ENCODE peak calls at places on chromosomes 2 and 18, in seven cellular contexts. M is ovary, N is endothelial cell, B is cardiac fibroblast, C is AG09309, K is lower lobe of right lung, J is body of pancreas. S is an unnamed sample.

GRCh38 chr18:3313685-3314084 is 51.8 kb downstream of the MYL12B start:
- DNase-seq in B (no peak), N (no peak), M (no peak), C (no peak), J (no peak), K (no peak), S (no peak)

GRCh38 chr18:39627936-39628335 is 2062.3 kb upstream of the CELF4 start:
- DNase-seq in K (no peak), M (no peak), C (no peak), J (no peak), N (no peak), B (peak), S (no peak)

GRCh38 chr18:36899289-36899688 is 70.4 kb downstream of the KIAA1328 start:
- DNase-seq in M (no peak), C (no peak), K (no peak), J (no peak), N (no peak), B (no peak), S (no peak)

GRCh38 chr2:134141598-134142340 is 112.1 kb upstream of the MGAT5 start:
- DNase-seq in N (no peak), C (no peak), M (no peak), K (no peak), B (no peak), J (no peak), S (no peak)

GRCh38 chr2:238425979-238426567 is 654 bp upstream of the ASB1 start:
- DNase-seq in K (no peak), C (no peak), N (no peak), M (peak), J (peak), B (peak), S (no peak)

GRCh38 chr2:48601349-48601748 is 16.3 kb upstream of the GTF2A1L start:
- DNase-seq in B (no peak), C (no peak), J (no peak), K (no peak), N (peak), M (no peak), S (no peak)

GRCh38 chr2:10006248-10007147 is 36.9 kb upstream of the KLF11 start:
- DNase-seq in N (no peak), K (peak), J (peak), B (no peak), C (no peak), M (peak), S (no peak)

GRCh38 chr2:57882895-57883515 is 163.6 kb upstream of the VRK2 start:
- DNase-seq in C (no peak), M (no peak), N (no peak), B (peak), J (no peak), K (no peak), S (no peak)

GRCh38 chr2:115558725-115559124 is 1116.3 kb downstream of the DPP10 start:
- DNase-seq in N (no peak), B (no peak), C (no peak), K (no peak), M (no peak), J (no peak), S (no peak)

GRCh38 chr2:166180951-166181812 is 53.4 kb upstream of the SCN1A start:
- DNase-seq in K (peak), J (peak), M (no peak), C (peak), B (peak), N (peak), S (peak)

GRCh38 chr2:106886916-106887758 is 1.2 kb upstream of the ST6GAL2 start:
- DNase-seq in C (no peak), N (peak), J (peak), B (peak), K (peak), M (peak), S (peak)

GRCh38 chr2:25257032-25257455 is 84.7 kb downstream of the DNMT3A start:
- DNase-seq in J (no peak), M (no peak), K (no peak), N (peak), C (peak), B (peak), S (no peak)

GRCh38 chr18:21786526-21786925 is 45.9 kb downstream of the MIB1 start:
- DNase-seq in K (no peak), C (no peak), B (no peak), M (no peak), N (no peak), J (no peak), S (no peak)

GRCh38 chr18:46751882-46752281 is 5.0 kb downstream of the ST8SIA5 start:
- DNase-seq in N (no peak), J (no peak), K (no peak), B (no peak), M (no peak), C (no peak), S (no peak)

GRCh38 chr18:45357681-45358470 is 257.4 kb upstream of the SLC14A2 start:
- DNase-seq in N (no peak), C (no peak), K (no peak), M (no peak), B (no peak), J (peak), S (no peak)

GRCh38 chr2:160371251-160372009 is 122.2 kb downstream of the RBMS1 start:
- DNase-seq in J (no peak), B (peak), C (no peak), N (peak), K (peak), M (no peak), S (no peak)

GRCh38 chr2:96423866-96424265 is 81.3 kb downstream of the NEURL3 start:
- DNase-seq in M (no peak), J (no peak), K (no peak), N (no peak), B (peak), C (no peak), S (no peak)

GRCh38 chr18:20971886-20972267 is 139.7 kb downstream of the ROCK1 start:
- DNase-seq in B (peak), C (no peak), K (no peak), N (peak), M (no peak), J (no peak), S (no peak)

GRCh38 chr2:102103992-102104871 is 38.3 kb upstream of the IL1R1 start:
- DNase-seq in J (peak), M (peak), N (no peak), B (peak), K (peak), C (peak), S (no peak)

GRCh38 chr2:495745-496275 is 181.4 kb downstream of the TMEM18 start:
- DNase-seq in J (no peak), C (no peak), N (no peak), K (no peak), M (no peak), B (no peak), S (no peak)

GRCh38 chr2:234245945-234246344 is 195.4 kb downstream of the SPP2 start:
- DNase-seq in N (no peak), K (no peak), J (no peak), M (no peak), C (no peak), B (peak), S (no peak)

GRCh38 chr2:133004623-133005022 is 334.6 kb upstream of the LYPD1 start:
- DNase-seq in K (no peak), J (no peak), M (no peak), B (no peak), N (no peak), C (no peak), S (no peak)

GRCh38 chr2:106189764-106190468 is 4.2 kb downstream of the UXS1 start:
- DNase-seq in N (no peak), J (no peak), C (no peak), K (no peak), B (peak), M (no peak), S (no peak)

GRCh38 chr18:31741096-31741735 is 19.5 kb downstream of the SLC25A52 start:
- DNase-seq in J (peak), M (no peak), B (peak), C (no peak), K (no peak), N (peak), S (no peak)

GRCh38 chr2:100214265-100214961 is 72.0 kb upstream of the AFF3 start:
- DNase-seq in M (peak), N (no peak), K (no peak), C (no peak), J (no peak), B (no peak), S (no peak)

GRCh38 chr2:238458641-238459040 is 31.9 kb downstream of the ASB1 start:
- DNase-seq in M (no peak), K (no peak), C (no peak), B (peak), J (no peak), N (no peak), S (no peak)

GRCh38 chr2:240140920-240141319 is 462 bp upstream of the OTOS start:
- DNase-seq in N (no peak), K (peak), C (no peak), B (no peak), J (no peak), M (peak), S (no peak)

GRCh38 chr2:8532408-8532807 is 149.4 kb upstream of the ID2 start:
- DNase-seq in J (no peak), B (no peak), M (no peak), N (no peak), C (no peak), K (no peak), S (no peak)

GRCh38 chr2:113888641-113889470 is 1.0 kb upstream of the ACTR3 start:
- DNase-seq in N (no peak), K (peak), J (no peak), M (no peak), B (no peak), C (no peak), S (no peak)

GRCh38 chr2:227853765-227854271 is 17.6 kb upstream of the DAW1 start:
- DNase-seq in K (no peak), B (peak), J (no peak), N (no peak), M (no peak), C (no peak), S (no peak)

GRCh38 chr18:49368161-49368875 is 92.1 kb downstream of the DYM start:
- DNase-seq in B (no peak), N (no peak), K (no peak), C (no peak), J (peak), M (no peak), S (no peak)

GRCh38 chr2:181916726-181917377 is 25.3 kb downstream of the ITPRID2 start:
- DNase-seq in J (no peak), N (no peak), B (peak), K (no peak), M (no peak), C (no peak), S (no peak)

GRCh38 chr2:240482141-240482540 is 46.7 kb downstream of the GPC1 start:
- DNase-seq in B (no peak), J (peak), K (peak), M (no peak), C (no peak), N (no peak), S (no peak)

GRCh38 chr2:238242731-238243495 is 3.1 kb upstream of the HES6 start:
- DNase-seq in B (peak), N (no peak), J (peak), M (peak), C (no peak), K (no peak), S (no peak)

GRCh38 chr2:29632018-29632417 is 289.4 kb downstream of the ALK start:
- DNase-seq in N (no peak), C (no peak), M (no peak), K (no peak), J (no peak), B (no peak), S (no peak)

GRCh38 chr18:22613058-22613690 is 195.5 kb upstream of the CTAGE1 start:
- DNase-seq in M (no peak), B (no peak), J (no peak), C (no peak), N (no peak), K (peak), S (no peak)

GRCh38 chr18:38456253-38456652 is 890.7 kb upstream of the CELF4 start:
- DNase-seq in N (no peak), J (peak), B (no peak), K (no peak), C (no peak), M (no peak), S (no peak)

GRCh38 chr2:176553685-176554106 is 284.5 kb downstream of the MTX2 start:
- DNase-seq in M (peak), B (peak), N (peak), K (peak), J (peak), C (no peak), S (no peak)

GRCh38 chr2:42792583-42793313 is at the start of gene HAAO:
- DNase-seq in N (peak), C (no peak), J (peak), K (peak), B (no peak), M (peak), S (peak)
- TF ChIP-seq CTCF in N (no peak), C (peak), J (peak), K (peak), B (no peak), M (peak), S (peak)

GRCh38 chr2:206438196-206438727 is 5.1 kb upstream of the ADAM23 start:
- DNase-seq in B (no peak), C (no peak), K (no peak), N (no peak), J (no peak), M (no peak), S (no peak)

GRCh38 chr2:206442516-206442853 is 847 bp upstream of the ADAM23 start:
- DNase-seq in C (no peak), K (no peak), M (no peak), J (no peak), B (no peak), N (no peak), S (no peak)

GRCh38 chr2:206443735-206444527 is 599 bp downstream of the ADAM23 start:
- DNase-seq in M (peak), B (peak), K (no peak), J (no peak), N (peak), C (no peak), S (peak)

GRCh38 chr2:206445948-206446347 is 2.6 kb downstream of the ADAM23 start:
- DNase-seq in N (no peak), J (no peak), K (no peak), C (no peak), M (no peak), B (no peak), S (no peak)

GRCh38 chr2:206442854-206443734 is at the start of gene ADAM23:
- DNase-seq in K (no peak), C (no peak), J (no peak), N (peak), M (peak), B (peak), S (peak)
- TF ChIP-seq CTCF in K (no peak), C (peak), J (no peak), N (no peak), M (no peak), B (no peak), S (peak)

DNA sequence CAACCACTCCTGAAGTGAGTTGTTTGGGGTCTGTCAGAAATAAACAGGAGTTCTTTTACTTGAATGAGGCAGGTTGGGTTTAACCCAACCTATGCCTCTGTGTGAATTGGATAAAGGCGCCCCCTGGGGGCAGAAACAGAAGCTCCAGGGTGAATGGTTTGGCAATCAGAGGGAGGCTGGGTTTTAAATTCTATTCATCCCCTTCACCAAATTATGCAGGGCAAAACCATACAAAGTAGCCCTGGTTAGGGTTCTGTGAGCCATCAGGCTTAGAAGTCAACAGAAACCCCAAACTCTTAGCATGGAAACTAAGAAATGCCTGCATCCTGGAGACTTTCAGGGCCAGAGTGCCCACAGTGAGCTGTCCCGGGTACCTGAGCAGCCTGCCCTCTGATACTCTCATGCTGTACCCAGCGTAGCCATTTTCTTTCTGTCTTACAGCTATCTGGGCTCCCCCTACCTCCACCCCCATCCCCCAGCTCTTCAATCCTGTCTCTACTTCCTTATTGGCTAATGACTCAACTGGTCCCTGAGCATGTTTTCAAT is 241.5 kb downstream of the ICOS start:
- DNase-seq in M (peak), J (peak), N (peak), C (no peak), B (peak), K (peak), S (no peak)
- TF ChIP-seq CTCF in M (no peak), J (peak), N (peak), C (peak), B (peak), K (peak), S (peak)

DNA sequence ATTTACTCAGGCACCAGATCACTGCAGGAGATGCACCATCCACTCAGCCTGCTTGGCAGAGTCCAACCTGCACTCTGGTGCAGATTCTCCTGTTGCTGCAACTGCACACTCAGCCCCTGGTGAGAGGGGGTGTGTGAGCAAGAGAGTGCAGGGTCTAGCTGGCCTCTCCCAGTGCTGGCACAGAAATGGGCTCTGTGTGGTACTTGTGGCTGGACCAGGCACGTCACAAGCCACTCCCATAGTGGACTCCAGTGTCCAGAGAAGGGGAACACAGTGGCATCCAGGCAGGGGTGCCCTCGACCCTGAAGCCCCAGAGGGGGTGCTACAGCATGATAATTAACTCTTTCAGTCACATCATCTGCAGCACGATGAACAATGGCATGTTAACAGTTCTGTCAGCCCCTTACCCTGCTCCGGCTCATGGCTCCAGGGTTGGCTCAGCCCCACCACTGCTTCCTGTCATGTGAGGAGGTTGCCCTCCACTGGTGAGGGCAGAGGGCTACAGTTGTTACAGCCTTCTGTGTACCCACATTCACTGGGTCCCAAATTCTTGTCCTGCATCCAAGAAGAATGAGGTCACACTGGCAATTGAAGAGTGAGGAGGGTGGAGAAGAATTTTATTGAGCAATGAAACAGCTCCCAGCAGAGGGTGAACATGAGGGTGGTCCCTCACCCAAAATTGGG is 135.7 kb downstream of the EVA1A start:
- DNase-seq in N (no peak), J (no peak), B (peak), C (no peak), M (no peak), K (no peak), S (no peak)
- TF ChIP-seq CTCF in N (no peak), J (no peak), B (no peak), C (peak), M (no peak), K (no peak), S (peak)

GRCh38 chr2:12096425-12096824 is 350.0 kb downstream of the LPIN1 start:
- DNase-seq in B (no peak), K (no peak), J (no peak), N (no peak), M (no peak), C (no peak), S (no peak)

GRCh38 chr2:12102679-12103078 is 356.2 kb downstream of the LPIN1 start:
- DNase-seq in K (no peak), N (no peak), B (no peak), C (no peak), J (no peak), M (no peak), S (no peak)

GRCh38 chr2:12099374-12099773 is 352.9 kb downstream of the LPIN1 start:
- DNase-seq in C (no peak), N (no peak), K (no peak), J (no peak), M (no peak), B (no peak), S (no peak)

GRCh38 chr2:12097860-12098259 is 351.4 kb downstream of the LPIN1 start:
- DNase-seq in J (no peak), C (no peak), K (no peak), N (no peak), M (no peak), B (no peak), S (no peak)
- TF ChIP-seq CTCF in J (no peak), C (no peak), K (no peak), N (no peak), M (no peak), B (no peak), S (no peak)

DNA sequence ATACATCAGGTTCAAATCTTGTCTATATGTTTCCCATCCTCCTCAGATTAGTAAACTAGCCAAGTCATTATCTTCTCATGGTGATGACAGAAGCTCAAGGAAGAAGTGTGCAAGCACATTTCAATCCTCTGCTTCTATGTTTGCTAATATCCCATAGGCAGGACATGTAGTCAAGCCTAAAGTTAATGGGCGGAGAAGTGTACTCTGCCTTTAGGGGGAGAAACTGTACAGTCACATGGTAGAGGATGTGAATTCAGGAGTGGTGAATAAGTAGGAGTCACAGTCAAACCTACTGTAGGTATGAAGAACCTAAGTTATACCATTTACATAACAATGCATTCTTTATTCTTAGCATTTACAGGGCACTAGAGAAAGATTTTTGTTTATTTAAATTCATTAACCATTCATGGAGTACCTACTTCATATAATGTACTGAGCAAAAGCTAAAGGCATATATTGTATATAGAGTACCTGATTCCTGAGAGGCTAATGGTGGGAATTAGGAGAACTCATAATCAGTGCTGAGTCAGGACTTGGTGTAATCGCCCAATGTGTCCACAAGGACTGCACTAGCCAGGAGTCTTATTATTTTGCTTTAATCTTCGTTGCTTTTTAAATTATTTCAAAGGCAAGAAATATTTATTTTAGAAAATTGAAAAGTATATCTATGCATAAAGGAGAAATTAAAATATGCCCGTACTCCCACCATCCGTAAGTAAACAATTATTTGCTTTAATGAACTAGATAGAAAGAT is 394.3 kb upstream of the ETAA1 start:
- DNase-seq in K (no peak), B (no peak), M (no peak), N (no peak), J (no peak), C (no peak), S (no peak)
- TF ChIP-seq CTCF in K (no peak), B (peak), M (no peak), N (no peak), J (peak), C (no peak), S (peak)

GRCh38 chr2:112465373-112465772 is 16.6 kb upstream of the TTL start:
- DNase-seq in K (no peak), J (no peak), N (no peak), M (no peak), C (no peak), B (peak), S (no peak)
- TF ChIP-seq CTCF in K (no peak), J (no peak), N (no peak), M (no peak), C (peak), B (peak), S (peak)

GRCh38 chr2:55617160-55618024 is at the start of gene PPP4R3B:
- DNase-seq in B (peak), N (peak), K (peak), J (peak), M (peak), C (peak), S (peak)

GRCh38 chr2:55618649-55619055 is 1.2 kb upstream of the PPP4R3B start:
- DNase-seq in K (peak), C (no peak), J (peak), N (peak), B (peak), M (peak), S (no peak)

GRCh38 chr2:55621802-55622201 is 4.4 kb upstream of the PPP4R3B start:
- DNase-seq in K (no peak), M (no peak), B (no peak), C (no peak), J (no peak), N (no peak), S (no peak)

GRCh38 chr2:55618025-55618648 is 715 bp upstream of the PPP4R3B start:
- DNase-seq in K (no peak), M (no peak), J (no peak), N (no peak), C (no peak), B (peak), S (no peak)

GRCh38 chr2:55620123-55620779 is 2.8 kb upstream of the PPP4R3B start:
- DNase-seq in B (peak), J (no peak), C (no peak), M (no peak), K (no peak), N (peak), S (no peak)
- TF ChIP-seq CTCF in B (peak), J (peak), C (peak), M (no peak), K (peak), N (peak), S (peak)

S was measured in progenitor cell of endocrine pancreas.